ENCODE peak calls at places on chromosomes 13 and 19, in five cellular contexts. D is tibial nerve, P is suprapubic skin, L is ovary, T is lower leg skin. X is an unnamed sample.

GRCh38 chr13:59461411-59461810 is 702.3 kb downstream of the DIAPH3 start:
- DNase-seq in L (no peak), D (no peak), T (no peak), P (no peak), X (no peak)

GRCh38 chr13:71865858-71866172 is 1.2 kb downstream of the DACH1 start:
- DNase-seq in D (no peak), L (no peak), P (no peak), T (no peak), X (no peak)

GRCh38 chr13:32390048-32390447 is 37.9 kb downstream of the N4BP2L1 start:
- DNase-seq in D (no peak), L (no peak), P (no peak), T (no peak), X (no peak)

GRCh38 chr13:24626449-24626848 is 53.8 kb upstream of the ATP12A start:
- DNase-seq in P (no peak), D (no peak), L (no peak), T (no peak), X (no peak)

GRCh38 chr13:41122838-41123237 is 9.8 kb downstream of the KBTBD6 start:
- DNase-seq in L (no peak), D (no peak), T (no peak), P (no peak), X (no peak)

GRCh38 chr13:46668302-46668720 is 115.3 kb downstream of the LRCH1 start:
- DNase-seq in L (no peak), P (no peak), T (peak), D (no peak), X (no peak)

GRCh38 chr19:10255358-10255757 is 3.3 kb downstream of the MRPL4 start:
- DNase-seq in P (no peak), D (no peak), T (no peak), L (no peak), X (no peak)

GRCh38 chr19:28489126-28489660 is 723.8 kb downstream of the UQCRFS1 start:
- DNase-seq in T (no peak), D (no peak), L (no peak), P (no peak), X (no peak)

GRCh38 chr13:60213236-60213746 is 49.6 kb upstream of the DIAPH3 start:
- DNase-seq in P (no peak), L (no peak), T (no peak), D (no peak), X (no peak)

GRCh38 chr19:37007587-37008220 is 70.5 kb upstream of the ZNF420 start:
- DNase-seq in D (no peak), L (peak), T (no peak), P (no peak), X (no peak)

GRCh38 chr19:21569497-21569870 is 64.1 kb downstream of the ZNF429 start:
- DNase-seq in D (no peak), T (no peak), L (no peak), P (no peak), X (no peak)

GRCh38 chr13:27442071-27442647 is 8.2 kb downstream of the MTIF3 start:
- DNase-seq in T (no peak), D (no peak), P (no peak), L (no peak), X (no peak)

GRCh38 chr13:36251528-36251927 is 37.2 kb upstream of the SOHLH2 start:
- DNase-seq in P (no peak), D (no peak), T (no peak), L (no peak), X (no peak)

GRCh38 chr19:17234911-17235617 is 9.0 kb downstream of the OCEL1 start:
- DNase-seq in P (no peak), T (no peak), L (peak), D (no peak), X (no peak)

GRCh38 chr19:48806818-48807589 is 3.8 kb downstream of the BCAT2 start:
- DNase-seq in P (no peak), D (no peak), T (no peak), L (no peak), X (no peak)

GRCh38 chr19:3617463-3617862 is 9.1 kb downstream of the CACTIN start:
- DNase-seq in D (no peak), L (peak), T (no peak), P (no peak), X (no peak)

GRCh38 chr13:45584816-45585215 is 30.7 kb downstream of the ERICH6B start:
- DNase-seq in T (no peak), L (no peak), D (no peak), P (no peak), X (no peak)

GRCh38 chr19:3665681-3666544 is 34.4 kb downstream of the PIP5K1C start:
- DNase-seq in P (peak), T (no peak), L (peak), D (peak), X (no peak)

GRCh38 chr13:46643165-46643777 is 90.3 kb downstream of the LRCH1 start:
- DNase-seq in L (no peak), D (no peak), P (no peak), T (no peak), X (no peak)

GRCh38 chr13:21458816-21459701 is at the start of gene ZDHHC20:
- DNase-seq in T (peak), D (peak), L (peak), P (peak), X (no peak)

GRCh38 chr13:39415403-39415802 is 187.6 kb downstream of the LHFPL6 start:
- DNase-seq in T (no peak), P (no peak), L (peak), D (no peak), X (no peak)

DNA sequence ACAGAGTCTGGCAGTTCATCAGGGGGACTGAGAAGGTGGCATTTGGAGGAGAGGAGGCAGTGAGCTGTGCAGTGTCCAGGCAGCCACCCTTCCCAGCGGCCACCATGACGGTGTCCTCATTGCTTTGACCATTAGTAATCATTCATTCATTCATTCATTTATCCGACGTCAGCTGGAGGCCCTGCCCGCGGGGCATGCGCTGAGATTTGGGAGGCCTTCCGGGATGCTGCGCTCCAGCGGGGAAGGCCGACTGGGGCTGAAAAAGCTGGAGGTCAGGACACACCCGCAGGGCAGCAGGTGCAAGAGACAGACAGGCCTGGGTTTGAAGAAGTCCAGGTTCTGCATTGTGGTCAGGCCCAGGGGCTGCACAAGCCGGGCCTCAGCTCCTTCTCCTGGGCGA is 8.9 kb downstream of the TTYH1 start:
- DNase-seq in P (no peak), L (no peak), T (no peak), D (no peak), X (no peak)
- TF ChIP-seq CTCF in P (no peak), L (no peak), T (no peak), D (no peak), X (no peak)

GRCh38 chr19:13861392-13861713 is 15.6 kb upstream of the NANOS3 start:
- DNase-seq in D (no peak), P (no peak), L (no peak), T (no peak), X (no peak)
- TF ChIP-seq POLR2A in D (no peak), P (no peak), L (no peak), T (no peak), X (no peak)

DNA sequence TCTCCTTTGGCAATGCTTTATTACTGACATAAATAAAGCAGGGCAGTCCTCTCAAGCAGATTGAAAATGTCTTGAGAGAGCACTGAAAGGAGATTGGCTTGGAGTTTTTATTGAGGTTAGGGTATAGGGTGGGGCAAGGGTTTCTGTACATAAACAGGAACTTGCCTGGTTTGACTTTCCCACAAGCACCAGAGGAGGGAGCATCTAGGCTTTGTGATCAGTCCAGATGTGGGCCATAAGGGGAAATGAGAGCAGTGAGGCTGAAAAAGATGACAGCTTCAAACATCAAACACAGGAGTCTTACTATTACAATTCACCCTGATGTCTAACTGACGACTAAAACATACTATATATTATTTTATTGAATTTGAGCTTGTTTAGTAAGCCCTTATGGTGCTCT is 260.9 kb downstream of the MTUS2 start:
- DNase-seq in P (no peak), D (no peak), T (no peak), L (no peak), X (no peak)
- TF ChIP-seq CTCF in P (no peak), D (no peak), T (no peak), L (no peak), X (no peak)

GRCh38 chr19:24074720-24075119 is 12.3 kb upstream of the ZNF254 start:
- DNase-seq in L (no peak), P (no peak), D (no peak), T (no peak), X (peak)
- TF ChIP-seq POLR2A in L (no peak), P (no peak), D (no peak), T (no peak), X (no peak)

GRCh38 chr13:31161583-31162150 is at the start of gene HSPH1:
- DNase-seq in D (peak), T (peak), L (peak), P (peak), X (peak)
- TF ChIP-seq CTCF in D (no peak), T (no peak), L (no peak), P (no peak), X (no peak)

DNA sequence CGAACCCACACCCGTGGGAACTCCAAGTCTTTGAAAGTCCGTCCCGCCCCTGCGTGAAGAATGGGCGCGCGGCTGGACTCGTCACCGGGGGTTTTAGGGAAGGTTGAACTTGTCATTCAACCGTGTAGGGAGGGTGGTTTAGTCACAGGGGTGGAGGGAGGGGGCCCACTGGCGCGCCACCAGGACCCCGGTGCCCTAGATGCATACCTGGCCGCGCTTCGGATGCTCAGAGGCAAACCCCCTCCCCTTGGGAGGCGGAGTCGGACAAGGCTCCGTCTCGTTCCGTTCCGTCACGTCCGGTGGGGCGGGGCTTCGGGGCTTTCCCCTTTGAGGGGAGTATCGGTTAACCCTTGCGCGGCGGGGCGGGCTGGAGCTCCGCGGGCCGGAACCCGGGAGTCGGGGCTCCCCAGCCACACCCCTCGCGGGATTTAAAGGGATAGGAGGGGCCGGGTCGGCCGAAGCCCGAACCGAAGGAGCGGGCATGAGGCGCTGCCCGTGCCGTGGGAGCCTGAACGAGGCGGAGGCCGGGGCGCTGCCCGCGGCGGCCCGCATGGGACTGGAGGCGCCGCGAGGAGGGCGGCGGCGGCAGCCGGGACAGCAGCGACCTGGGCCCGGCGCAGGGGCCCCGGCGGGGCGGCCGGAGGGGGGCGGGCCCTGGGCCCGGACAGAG is at the start of the genes COQ8B and ITPKC:
- DNase-seq in P (peak), D (peak), T (peak), L (peak), X (peak)
- TF ChIP-seq POLR2A in P (peak), D (peak), T (peak), L (peak), X (no peak)

GRCh38 chr13:107121793-107122192 is 553.9 kb upstream of the ARGLU1 start:
- DNase-seq in P (no peak), T (no peak), D (no peak), L (no peak), X (no peak)

GRCh38 chr13:107119989-107120881 is 552.3 kb upstream of the ARGLU1 start:
- DNase-seq in T (no peak), L (no peak), P (no peak), D (no peak), X (no peak)

GRCh38 chr13:107124730-107125129 is 556.8 kb upstream of the ARGLU1 start:
- DNase-seq in P (no peak), T (no peak), D (no peak), L (no peak), X (no peak)

GRCh38 chr13:107124129-107124718 is 556.3 kb upstream of the ARGLU1 start:
- DNase-seq in L (no peak), D (no peak), P (no peak), T (no peak), X (no peak)
- TF ChIP-seq CTCF in L (no peak), D (peak), P (no peak), T (no peak), X (peak)

GRCh38 chr13:51803422-51804294 is at the start of gene DHRS12:
- DNase-seq in P (peak), D (peak), L (peak), T (peak), X (no peak)
- TF ChIP-seq POLR2A in P (no peak), D (peak), L (peak), T (peak), X (peak)

X was measured in vagina.